ENCODE peak calls at places on chromosome 19, in five cellular contexts. G is tibial nerve, S is GM06990, W is tibial artery, A is ascending aorta. Y is an unnamed sample.
A peak's percentile ranks its signal among the peaks of the same experiment; 100 is the strongest.

GRCh38 chr19:30074096-30074495 is 132.1 kb downstream of the URI1 start:
- DNase-seq in G (no peak), W (no peak), A (no peak), S (no peak), Y (no peak)

GRCh38 chr19:46824887-46825730 is 25.5 kb downstream of the AP2S1 start:
- DNase-seq in W (no peak), A (no peak), G (no peak), S (peak; percentile 39), Y (no peak)

GRCh38 chr19:980133-980998 is 3.8 kb upstream of the WDR18 start:
- DNase-seq in A (no peak), W (no peak), G (no peak), S (no peak), Y (no peak)

GRCh38 chr19:41424335-41425173 is 2.6 kb downstream of the B3GNT8 start:
- DNase-seq in S (no peak), W (no peak), G (no peak), A (no peak), Y (no peak)

GRCh38 chr19:7356899-7357627 is 8.3 kb downstream of the ARHGEF18 start:
- DNase-seq in W (no peak), A (no peak), S (no peak), G (no peak), Y (no peak)

GRCh38 chr19:9070066-9070465 is 16.8 kb upstream of the OR1M1 start:
- DNase-seq in W (no peak), G (no peak), A (no peak), S (no peak), Y (no peak)

GRCh38 chr19:10912619-10913018 is 15.8 kb downstream of the YIPF2 start:
- DNase-seq in W (no peak), A (no peak), S (no peak), G (no peak), Y (no peak)

GRCh38 chr19:42032428-42032827 is 37.6 kb downstream of the GRIK5 start:
- DNase-seq in A (no peak), W (no peak), G (no peak), S (no peak), Y (no peak)

GRCh38 chr19:34319785-34320184 is 45.2 kb upstream of the GPI start:
- DNase-seq in W (peak; percentile 26), G (no peak), A (peak; percentile 30), S (no peak), Y (no peak)

GRCh38 chr19:10543420-10544241 is at the start of gene ATG4D:
- DNase-seq in A (no peak), S (peak; percentile 79), G (peak; percentile 56), W (peak; percentile 57), Y (peak; percentile 79)

GRCh38 chr19:36986601-36987000 is 70.5 kb downstream of the ZNF568 start:
- DNase-seq in A (no peak), W (no peak), G (no peak), S (no peak), Y (no peak)

GRCh38 chr19:18435848-18436631 is 1.9 kb downstream of the ISYNA1 start:
- DNase-seq in G (no peak), A (no peak), S (no peak), W (no peak), Y (no peak)

GRCh38 chr19:54959840-54960239 is 6.3 kb upstream of the NLRP2 start:
- DNase-seq in G (no peak), S (peak; percentile 58), W (no peak), A (no peak), Y (no peak)

GRCh38 chr19:8610041-8610927 is at the start of gene ADAMTS10:
- DNase-seq in G (no peak), W (peak; percentile 50), S (no peak), A (no peak), Y (peak; percentile 18)

GRCh38 chr19:55466246-55466614 is 1.7 kb upstream of the C19orf85 start:
- DNase-seq in G (no peak), W (no peak), S (no peak), A (no peak), Y (no peak)

GRCh38 chr19:38152461-38153379 is 71.3 kb downstream of the DPF1 start:
- DNase-seq in S (no peak), A (no peak), G (no peak), W (no peak), Y (no peak)

GRCh38 chr19:17739121-17739875 is 12.0 kb upstream of the FCHO1 start:
- DNase-seq in G (no peak), A (no peak), S (peak; percentile 72), W (no peak), Y (peak; percentile 68)

GRCh38 chr19:31185261-31185660 is 164.0 kb downstream of the TSHZ3 start:
- DNase-seq in A (no peak), G (no peak), W (no peak), S (no peak), Y (no peak)

GRCh38 chr19:41350735-41351338 is 2.9 kb downstream of the TGFB1 start:
- DNase-seq in G (no peak), S (no peak), A (no peak), W (no peak), Y (no peak)

GRCh38 chr19:49393871-49394270 is 5.8 kb downstream of the KASH5 start:
- DNase-seq in A (no peak), G (no peak), S (no peak), W (no peak), Y (no peak)

GRCh38 chr19:8224394-8225145 is 15.4 kb downstream of the CERS4 start:
- DNase-seq in W (peak; percentile 32), S (no peak), G (peak; percentile 62), A (no peak), Y (no peak)

GRCh38 chr19:30722236-30722635 is 350.1 kb downstream of the ZNF536 start:
- DNase-seq in A (no peak), G (no peak), W (no peak), S (no peak), Y (no peak)

GRCh38 chr19:14434543-14435319 is 1.6 kb downstream of the PKN1 start:
- DNase-seq in A (peak; percentile 63), S (no peak), W (peak; percentile 81), G (no peak), Y (no peak)

GRCh38 chr19:35853038-35853756 is 893 bp upstream of the NPHS1 start:
- DNase-seq in G (no peak), A (no peak), W (no peak), S (no peak), Y (no peak)

GRCh38 chr19:43438291-43439162 is 23.8 kb downstream of the TEX101 start:
- DNase-seq in A (no peak), W (no peak), S (no peak), G (no peak), Y (no peak)

GRCh38 chr19:3852614-3853254 is 16.1 kb downstream of the ZFR2 start:
- DNase-seq in W (no peak), G (no peak), S (no peak), A (no peak), Y (no peak)
- TF ChIP-seq CTCF in W (no peak), G (no peak), S (peak; percentile 41), A (no peak), Y (no peak)

GRCh38 chr19:45527731-45528130 is 20.5 kb downstream of the VASP start:
- DNase-seq in G (no peak), A (no peak), W (no peak), S (no peak), Y (no peak)
- TF ChIP-seq CTCF in G (no peak), A (no peak), W (no peak), S (no peak), Y (no peak)

DNA sequence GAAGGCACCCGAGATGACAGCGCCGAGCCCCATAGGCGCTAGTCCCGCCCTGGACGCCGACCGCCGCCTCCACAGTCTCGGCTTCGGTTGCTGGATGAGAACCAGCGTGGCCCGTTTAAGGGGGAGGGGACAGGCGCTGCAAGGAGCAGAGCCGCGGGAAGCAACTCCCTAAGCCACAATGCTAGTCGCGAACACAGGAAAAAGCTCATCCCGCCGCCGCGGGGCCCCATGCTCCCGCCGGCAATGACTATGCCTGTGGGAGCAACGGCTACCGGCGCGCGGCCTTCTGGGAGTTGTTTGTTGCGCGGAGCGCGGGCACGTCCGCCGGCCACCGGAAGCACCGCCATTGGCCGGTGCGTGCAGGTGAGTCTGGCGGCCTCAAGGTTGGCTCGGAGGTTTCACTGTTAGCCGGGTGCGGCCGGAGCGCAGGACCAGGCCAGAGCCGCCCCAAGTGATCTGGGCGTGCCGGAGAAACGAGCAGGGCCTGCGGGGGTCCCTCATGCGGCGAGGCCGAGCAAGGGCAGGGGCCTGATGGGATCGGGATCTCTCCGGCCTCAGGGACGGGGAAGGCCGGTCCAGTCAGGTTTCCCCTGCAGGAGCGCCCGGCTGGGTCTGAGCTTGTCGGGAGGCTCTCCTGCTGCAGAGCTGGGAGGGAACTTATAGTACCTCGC is at the start of gene ZNF544:
- DNase-seq in S (peak; percentile 87), W (peak; percentile 35), G (no peak), A (no peak), Y (peak; percentile 66)
- TF ChIP-seq CTCF in S (no peak), W (no peak), G (no peak), A (no peak), Y (no peak)

DNA sequence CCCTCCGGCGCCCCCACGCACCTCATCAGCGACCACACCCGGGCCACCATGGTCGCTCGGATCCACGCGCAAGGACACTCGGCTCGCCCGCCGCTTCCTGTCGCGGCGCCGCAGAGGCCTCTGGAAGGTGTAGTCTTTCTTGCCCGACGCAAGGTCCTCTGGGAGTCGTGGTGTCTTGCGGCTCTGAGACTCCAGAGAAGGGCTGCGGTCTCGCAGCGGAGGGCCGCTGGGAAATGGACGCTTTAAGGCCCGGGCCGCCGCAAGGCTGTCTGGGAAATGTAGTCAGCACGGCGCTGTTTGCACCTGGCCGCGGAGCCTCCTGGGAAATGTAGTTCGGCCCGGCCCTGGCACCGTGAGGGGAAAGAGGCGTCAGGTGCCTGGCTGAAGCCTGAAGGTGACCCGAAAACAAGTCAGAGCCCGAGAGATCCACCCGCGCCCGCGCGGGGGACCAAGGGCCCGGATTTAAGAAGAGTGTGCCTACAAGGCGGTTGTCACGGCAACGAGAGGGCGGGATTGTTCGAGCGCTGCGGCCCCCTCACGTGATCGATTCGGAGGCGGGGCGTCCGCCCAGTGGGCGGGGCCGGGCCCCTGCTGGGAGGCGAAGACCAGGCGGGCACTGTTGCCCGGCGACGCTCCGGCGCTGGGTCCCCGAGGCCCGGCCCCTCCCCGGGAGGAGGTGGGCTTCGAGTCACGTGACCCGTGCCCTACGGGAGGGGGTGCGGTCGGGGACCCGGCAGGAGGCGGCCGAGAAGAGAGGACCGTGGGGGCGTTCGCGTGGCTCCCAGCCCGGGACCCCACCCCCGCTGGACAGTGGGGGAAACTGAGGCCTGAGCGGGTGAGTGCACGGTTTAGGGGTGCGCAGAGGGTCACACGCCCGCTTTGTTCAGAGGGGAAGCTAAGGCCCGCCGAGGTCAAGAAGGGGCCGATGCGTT is at the start of the genes HSD11B1L and MICOS13:
- DNase-seq in G (peak; percentile 99), W (peak; percentile 99), S (peak; percentile 97), A (peak; percentile 97), Y (peak; percentile 100)
- TF ChIP-seq CTCF in G (no peak), W (no peak), S (no peak), A (no peak), Y (no peak)

GRCh38 chr19:2096543-2097329 is at the start of gene IZUMO4:
- DNase-seq in W (peak; percentile 97), A (peak; percentile 93), S (peak; percentile 96), G (peak; percentile 98), Y (peak; percentile 99)
- TF ChIP-seq CTCF in W (peak; percentile 41), A (peak; percentile 64), S (peak; percentile 46), G (peak; percentile 52), Y (no peak)

GRCh38 chr19:28012361-28012760 is 1200.6 kb downstream of the UQCRFS1 start:
- DNase-seq in G (no peak), A (no peak), S (no peak), W (no peak), Y (no peak)
- TF ChIP-seq CTCF in G (no peak), A (no peak), S (peak; percentile 84), W (no peak), Y (no peak)